ENCODE peak calls at places on chromosomes 1 and 21, in six cellular contexts. A, G, K, V, J and P are unnamed samples.

GRCh38 chr21:46183910-46184624 is at the start of gene SPATC1L:
- DNase-seq in A (peak), G (peak), V (peak), J (no peak), K (peak), P (peak)

GRCh38 chr1:190908691-190909090 is 431.0 kb upstream of the BRINP3 start:
- DNase-seq in V (no peak), J (no peak), A (no peak), G (no peak), K (no peak), P (no peak)

GRCh38 chr1:32636793-32637561 is 13.4 kb downstream of the ZBTB8OS start:
- DNase-seq in A (no peak), J (no peak), V (no peak), K (no peak), G (no peak), P (no peak)

GRCh38 chr1:204308023-204308628 is 51.6 kb downstream of the PLEKHA6 start:
- DNase-seq in J (no peak), K (no peak), A (no peak), V (no peak), G (no peak), P (no peak)

GRCh38 chr1:108896160-108897150 is 19.7 kb downstream of the GPSM2 start:
- DNase-seq in G (no peak), A (no peak), V (no peak), K (no peak), J (no peak), P (no peak)

GRCh38 chr1:168135982-168136708 is 585 bp downstream of the GPR161 start:
- DNase-seq in G (peak), K (peak), A (no peak), V (no peak), J (no peak), P (peak)

GRCh38 chr1:64515427-64515826 is 45.5 kb downstream of the CACHD1 start:
- DNase-seq in A (peak), V (peak), J (peak), K (no peak), G (no peak), P (no peak)

GRCh38 chr1:66998972-66999371 is 55.0 kb downstream of the SLC35D1 start:
- DNase-seq in V (no peak), A (no peak), K (no peak), G (no peak), J (no peak), P (no peak)

GRCh38 chr1:164587617-164588367 is 28.8 kb downstream of the PBX1 start:
- DNase-seq in V (no peak), A (no peak), K (no peak), G (no peak), J (no peak), P (no peak)

GRCh38 chr1:224183591-224184312 is 712 bp downstream of the DEGS1 start:
- DNase-seq in G (peak), A (peak), J (no peak), V (peak), K (peak), P (peak)

GRCh38 chr1:55146781-55147180 is 68.4 kb downstream of the USP24 start:
- DNase-seq in G (no peak), A (no peak), K (peak), J (no peak), V (no peak), P (no peak)

GRCh38 chr1:93588206-93588605 is 93.4 kb downstream of the BCAR3 start:
- DNase-seq in V (no peak), K (no peak), G (no peak), A (peak), J (no peak), P (peak)

GRCh38 chr1:231274119-231274825 is 33.3 kb downstream of the GNPAT start:
- DNase-seq in V (no peak), A (no peak), K (no peak), G (no peak), J (no peak), P (peak)

GRCh38 chr1:25890249-25891034 is 14.9 kb upstream of the PAQR7 start:
- DNase-seq in J (no peak), K (peak), A (no peak), V (peak), G (no peak), P (no peak)

GRCh38 chr1:11067716-11068495 is 8.1 kb upstream of the SRM start:
- DNase-seq in V (peak), A (no peak), J (no peak), K (no peak), G (no peak), P (no peak)

GRCh38 chr1:78892251-78892650 is 114.3 kb downstream of the ADGRL4 start:
- DNase-seq in K (no peak), J (peak), V (no peak), G (no peak), A (no peak), P (no peak)

GRCh38 chr1:54324031-54324654 is 82.1 kb downstream of the SSBP3 start:
- DNase-seq in G (no peak), J (no peak), K (peak), V (peak), A (peak), P (no peak)

GRCh38 chr1:221032616-221033342 is 153.5 kb downstream of the HLX start:
- DNase-seq in K (no peak), G (no peak), A (no peak), J (no peak), V (no peak), P (no peak)

GRCh38 chr1:34684246-34684645 is 70.6 kb upstream of the GJB5 start:
- DNase-seq in V (no peak), J (no peak), G (no peak), A (no peak), K (no peak), P (peak)

GRCh38 chr1:113686891-113687624 is 72.2 kb downstream of the PHTF1 start:
- DNase-seq in G (no peak), A (no peak), K (no peak), V (no peak), J (peak), P (no peak)

GRCh38 chr1:155951753-155952504 is 10.5 kb downstream of the RXFP4 start:
- DNase-seq in A (no peak), K (no peak), J (no peak), G (no peak), V (no peak), P (no peak)

GRCh38 chr21:31524140-31524539 is 135.4 kb upstream of the SOD1 start:
- DNase-seq in V (no peak), A (no peak), G (no peak), K (no peak), J (no peak), P (no peak)

GRCh38 chr1:39745016-39745670 is 6.5 kb downstream of the PPIE start:
- DNase-seq in J (no peak), G (no peak), V (no peak), K (no peak), A (no peak), P (no peak)

GRCh38 chr1:98328855-98329254 is 332.7 kb upstream of the SNX7 start:
- DNase-seq in J (no peak), G (no peak), K (no peak), V (no peak), A (no peak), P (no peak)

GRCh38 chr1:241957692-241958494 is at the start of gene BECN2:
- DNase-seq in K (peak), V (no peak), J (no peak), A (no peak), G (no peak), P (no peak)

GRCh38 chr1:187959062-187959461 is 1130.3 kb downstream of the PLA2G4A start:
- DNase-seq in K (no peak), G (no peak), V (no peak), A (no peak), J (no peak), P (no peak)

GRCh38 chr1:80924290-80924689 is 876.4 kb upstream of the ADGRL2 start:
- DNase-seq in G (no peak), A (no peak), V (no peak), K (no peak), J (no peak), P (no peak)

GRCh38 chr1:98792123-98792522 is 130.6 kb downstream of the SNX7 start:
- DNase-seq in G (no peak), K (no peak), A (no peak), J (no peak), V (no peak), P (no peak)

GRCh38 chr1:16046865-16047264 is 3.3 kb downstream of the CLCNKB start:
- DNase-seq in A (no peak), K (no peak), V (no peak), G (no peak), J (no peak), P (no peak)
- TF ChIP-seq CTCF in A (no peak), K (no peak), V (no peak), G (no peak), J (no peak), P (no peak)

GRCh38 chr1:196890668-196891067 is 2.8 kb downstream of the CFHR4 start:
- DNase-seq in V (no peak), K (no peak), J (no peak), A (no peak), G (no peak), P (no peak)
- TF ChIP-seq CTCF in V (no peak), K (no peak), J (no peak), A (no peak), G (no peak), P (no peak)

GRCh38 chr1:14415396-14415795 is 183.1 kb upstream of the KAZN start:
- DNase-seq in J (no peak), K (peak), V (no peak), G (peak), A (no peak), P (peak)
- TF ChIP-seq CTCF in J (no peak), K (peak), V (no peak), G (no peak), A (no peak), P (no peak)

DNA sequence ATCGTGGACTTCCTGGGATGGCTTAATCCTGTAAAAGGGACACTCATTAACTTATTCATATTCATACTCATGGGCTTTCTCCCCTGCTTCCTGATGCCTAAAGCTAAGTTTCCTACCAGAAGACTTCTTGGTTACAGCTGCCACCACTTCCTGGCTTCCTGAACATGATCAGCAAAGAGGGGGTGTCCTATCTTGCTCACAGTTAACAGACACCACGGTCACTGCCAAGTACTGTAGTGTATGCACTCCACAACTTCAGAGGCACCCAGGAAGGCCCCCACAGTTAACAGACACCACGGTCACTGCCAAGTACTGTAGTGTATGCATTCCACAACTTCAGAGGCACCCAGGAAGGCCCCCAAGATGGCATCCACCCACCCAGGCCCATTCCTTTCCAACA is 177.8 kb downstream of the SIPA1L2 start:
- DNase-seq in V (no peak), G (no peak), J (no peak), K (no peak), A (no peak), P (no peak)
- TF ChIP-seq CTCF in V (no peak), G (no peak), J (no peak), K (no peak), A (no peak), P (no peak)

DNA sequence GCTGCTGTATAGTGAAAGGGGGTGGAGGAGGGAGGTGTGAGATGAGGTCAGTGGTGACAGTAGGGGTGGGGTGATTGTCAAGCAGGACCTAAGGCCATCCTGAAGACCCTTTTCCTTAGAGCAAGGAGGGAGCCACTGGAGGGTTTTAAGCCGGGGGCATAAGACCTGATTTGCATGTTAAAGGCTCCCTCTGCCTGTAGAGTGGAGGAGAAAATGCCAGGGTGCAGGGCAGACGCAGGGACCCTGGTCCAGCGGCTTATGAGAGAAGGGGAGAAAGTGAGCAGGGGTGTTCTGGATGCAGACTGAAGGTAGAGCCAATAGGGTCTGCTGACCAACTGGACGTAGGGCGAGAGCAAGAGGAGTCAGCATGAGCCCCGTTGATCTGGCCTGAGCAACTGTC is 154.1 kb downstream of the TRABD2B start:
- DNase-seq in V (no peak), G (no peak), A (no peak), K (no peak), J (no peak), P (no peak)
- TF ChIP-seq CTCF in V (no peak), G (no peak), A (no peak), K (no peak), J (no peak), P (no peak)

DNA sequence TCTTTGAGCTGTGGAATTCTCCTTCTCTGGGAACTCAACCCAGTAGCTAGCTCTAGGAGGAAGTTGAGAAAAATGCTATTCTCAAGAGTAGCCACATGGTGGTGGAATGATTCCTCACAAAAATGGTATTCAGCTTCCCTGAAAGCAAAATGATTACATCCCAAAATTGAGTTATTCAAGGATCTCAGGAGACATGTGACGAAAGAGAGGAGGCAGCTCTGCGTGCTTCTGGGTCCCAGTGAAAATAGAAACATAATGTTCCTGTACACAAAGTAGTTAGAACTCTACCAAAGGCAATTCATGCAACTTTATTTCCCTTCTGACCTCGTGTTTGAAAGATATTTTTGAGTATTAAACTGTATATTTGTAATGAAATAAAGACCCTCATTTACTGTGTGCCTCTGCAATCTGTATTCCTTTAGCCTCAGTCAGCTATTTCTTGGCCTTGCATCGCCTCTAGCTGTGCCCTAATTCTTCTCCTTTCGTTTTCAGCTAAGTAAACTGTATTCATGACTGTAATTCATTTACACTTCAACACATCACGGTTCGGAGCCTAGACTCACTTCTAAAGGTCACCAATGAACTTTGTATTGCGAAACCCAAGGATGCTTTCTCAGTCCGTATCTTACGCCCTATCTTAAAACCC is 167.3 kb downstream of the FASLG start:
- DNase-seq in A (no peak), K (peak), V (no peak), G (no peak), J (peak), P (peak)
- TF ChIP-seq CTCF in A (peak), K (peak), V (peak), G (peak), J (peak), P (peak)

DNA sequence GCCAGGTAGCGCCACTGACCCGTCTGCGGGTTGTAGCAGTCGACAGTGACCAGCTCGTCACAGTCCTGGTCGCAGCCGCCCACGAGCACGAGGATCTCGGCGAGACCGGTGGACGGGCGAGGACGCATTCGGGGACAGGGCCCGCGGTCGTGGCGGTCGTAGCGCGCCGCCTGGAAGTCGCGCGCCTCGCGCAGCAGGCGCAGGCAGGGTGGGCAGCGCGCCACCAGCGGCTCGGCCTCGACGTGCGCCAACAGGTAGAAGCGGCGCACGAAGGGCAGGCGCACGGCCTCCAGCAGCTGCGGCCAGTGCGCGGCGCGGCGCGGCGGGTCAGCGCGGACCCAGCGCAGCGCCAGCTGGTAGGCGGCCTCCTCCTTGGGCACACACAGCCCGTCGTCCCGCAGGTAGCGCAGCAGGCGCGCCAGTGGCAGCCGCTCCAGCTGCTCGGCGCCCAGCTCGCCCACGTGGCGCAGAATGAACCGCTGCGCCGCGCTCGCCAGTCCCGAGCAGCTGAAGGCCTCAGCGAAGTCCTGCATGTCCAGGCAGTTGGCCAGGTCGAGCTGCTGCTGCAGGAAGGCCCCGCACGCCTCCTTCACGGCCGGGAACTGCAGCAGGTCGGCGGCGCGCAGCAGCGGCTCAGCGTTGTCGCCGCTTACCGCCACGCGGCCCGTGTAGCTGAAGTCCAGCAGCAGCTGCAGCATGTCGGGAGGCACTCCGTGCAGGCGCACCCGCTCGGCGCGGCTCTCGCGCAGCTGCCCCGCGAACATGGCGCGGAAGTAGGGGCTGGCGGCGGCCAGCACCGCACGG is 602 bp downstream of the KLHL21 start:
- DNase-seq in K (no peak), V (no peak), J (no peak), A (peak), G (no peak), P (peak)
- TF ChIP-seq CTCF in K (peak), V (no peak), J (no peak), A (no peak), G (no peak), P (no peak)

GRCh38 chr1:47192458-47193384 is 2.9 kb upstream of the PDZK1IP1 start:
- DNase-seq in J (peak), K (peak), V (peak), G (peak), A (peak), P (peak)
- TF ChIP-seq CTCF in J (no peak), K (peak), V (peak), G (peak), A (peak), P (peak)

GRCh38 chr1:51666463-51666862 is 49.6 kb downstream of the OSBPL9 start:
- DNase-seq in J (no peak), K (no peak), V (no peak), G (no peak), A (peak), P (no peak)
- TF ChIP-seq CTCF in J (no peak), K (no peak), V (no peak), G (no peak), A (no peak), P (no peak)

GRCh38 chr21:36384885-36385232 is 333 bp upstream of the CHAF1B start:
- DNase-seq in K (no peak), J (no peak), G (no peak), A (no peak), V (no peak), P (no peak)

GRCh38 chr21:36385909-36386642 is 884 bp downstream of the CHAF1B start:
- DNase-seq in V (no peak), J (no peak), A (no peak), K (no peak), G (no peak), P (no peak)

GRCh38 chr21:36385233-36385908 is at the start of gene CHAF1B:
- DNase-seq in G (peak), K (peak), J (peak), A (peak), V (peak), P (peak)

GRCh38 chr21:36388076-36388475 is 2.9 kb downstream of the CHAF1B start:
- DNase-seq in G (no peak), K (no peak), V (no peak), A (no peak), J (no peak), P (no peak)

DNA sequence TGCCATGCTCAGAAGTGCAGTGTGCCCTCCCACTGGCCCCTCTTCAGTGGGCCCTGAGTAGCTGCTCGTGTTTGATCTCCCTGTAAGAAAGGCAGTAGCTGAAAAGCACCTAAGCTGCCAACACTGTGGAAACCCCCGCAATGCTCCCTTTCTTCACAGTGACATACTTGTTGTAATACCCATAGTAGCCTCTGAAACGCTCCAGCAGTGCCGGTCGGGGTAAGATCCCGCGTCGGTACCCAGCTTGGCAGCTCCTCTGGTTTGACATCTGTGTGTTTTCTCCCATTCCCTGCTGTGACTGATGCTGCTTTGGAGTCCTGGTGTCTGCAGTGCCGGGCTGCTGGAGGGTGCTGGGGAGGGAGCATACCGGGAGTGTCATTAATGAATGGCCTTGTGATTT is 3.6 kb downstream of the CHAF1B start:
- DNase-seq in G (no peak), A (no peak), J (no peak), V (no peak), K (no peak), P (no peak)
- TF ChIP-seq CTCF in G (no peak), A (no peak), J (no peak), V (no peak), K (no peak), P (no peak)